ENCODE peak calls at places on chromosomes 5 and 9, in ten cellular contexts. J is OCI-LY7, X is A549, B is small intestine, F is neuronal stem cell, Z is tibial nerve, P is adrenal gland, T is GM23248, W is aorta, D is uterus. A is an unnamed sample. For H3K4me1, the result is how much of the 10 kb centered on the place peaks cover.

GRCh38 chr9:73720601-73721000 is 568.9 kb downstream of the ANXA1 start:
- DNase-seq in J (no peak), X (no peak), B (no peak), F (no peak), Z (no peak), P (no peak), T (no peak), W (no peak), D (no peak), A (no peak)

GRCh38 chr5:175484322-175484721 is 6.0 kb downstream of the SFXN1 start:
- DNase-seq in J (no peak), X (no peak), B (no peak), F (no peak), Z (no peak), P (no peak), T (no peak), W (no peak), D (no peak), A (no peak)

GRCh38 chr9:115127191-115127817 is 9.3 kb upstream of the TNC start:
- DNase-seq in J (no peak), X (no peak), B (no peak), F (no peak), Z (no peak), P (no peak), T (no peak), W (no peak), D (no peak), A (no peak)

GRCh38 chr9:121692606-121693505 is 41.4 kb downstream of the DAB2IP start:
- DNase-seq in J (no peak), X (peak), B (no peak), F (peak), Z (no peak), P (peak), T (peak), W (peak), D (no peak), A (no peak)

GRCh38 chr9:90593646-90594045 is 49.0 kb downstream of the DIRAS2 start:
- DNase-seq in J (no peak), X (no peak), B (no peak), F (no peak), Z (no peak), P (no peak), T (no peak), W (no peak), D (no peak), A (no peak)

GRCh38 chr9:107481035-107481434 is 8.5 kb downstream of the KLF4 start:
- DNase-seq in J (no peak), X (peak), B (peak), F (no peak), Z (no peak), P (no peak), T (peak), W (no peak), D (no peak), A (no peak)

GRCh38 chr5:179829732-179830435 is 9.2 kb downstream of the SQSTM1 start:
- DNase-seq in J (no peak), X (no peak), B (no peak), F (no peak), Z (no peak), P (no peak), T (no peak), W (no peak), D (no peak), A (no peak)

GRCh38 chr5:11869203-11869602 is 35.0 kb downstream of the CTNND2 start:
- DNase-seq in J (no peak), X (no peak), B (no peak), F (no peak), Z (no peak), P (no peak), T (no peak), W (no peak), D (no peak), A (no peak)

GRCh38 chr5:150264667-150265603 is 24.6 kb downstream of the CAMK2A start:
- DNase-seq in J (no peak), X (no peak), B (no peak), F (no peak), Z (no peak), P (no peak), T (no peak), W (peak), D (no peak), A (no peak)

GRCh38 chr9:120932086-120932818 is 5.7 kb upstream of the TRAF1 start:
- DNase-seq in J (peak), X (no peak), B (no peak), F (no peak), Z (no peak), P (no peak), T (no peak), W (no peak), D (no peak), A (no peak)

GRCh38 chr9:135526730-135527571 is 5.7 kb downstream of the LCN1 start:
- DNase-seq in J (no peak), X (peak), B (no peak), F (no peak), Z (no peak), P (no peak), T (no peak), W (no peak), D (no peak), A (no peak)

GRCh38 chr9:122099271-122099869 is 6.3 kb upstream of the TTLL11 start:
- DNase-seq in J (peak), X (peak), B (peak), F (peak), Z (peak), P (peak), T (peak), W (peak), D (peak), A (peak)

GRCh38 chr9:93674580-93675335 is 98.4 kb downstream of the PHF2 start:
- DNase-seq in J (no peak), X (no peak), B (no peak), F (no peak), Z (no peak), P (no peak), T (no peak), W (peak), D (peak), A (no peak)

GRCh38 chr9:93672622-93673270 is 96.4 kb downstream of the PHF2 start:
- DNase-seq in J (no peak), X (no peak), B (no peak), F (no peak), Z (no peak), P (no peak), T (no peak), W (no peak), D (peak), A (no peak)

GRCh38 chr9:93675336-93676150 is 99.2 kb downstream of the PHF2 start:
- DNase-seq in J (no peak), X (no peak), B (no peak), F (no peak), Z (no peak), P (no peak), T (no peak), W (peak), D (peak), A (no peak)

GRCh38 chr9:93673271-93673843 is 97.0 kb downstream of the PHF2 start:
- DNase-seq in J (no peak), X (no peak), B (no peak), F (no peak), Z (no peak), P (no peak), T (peak), W (peak), D (peak), A (no peak)

GRCh38 chr9:93673844-93674334 is 97.5 kb downstream of the PHF2 start:
- DNase-seq in J (no peak), X (no peak), B (no peak), F (no peak), Z (no peak), P (no peak), T (no peak), W (peak), D (peak), A (no peak)
- H3K4me3 ChIP-seq in J (no peak), X (no peak), B (no peak), F (no peak), Z (no peak), P (no peak), T (no peak), W (no peak), D (no peak), A (no peak)

DNA sequence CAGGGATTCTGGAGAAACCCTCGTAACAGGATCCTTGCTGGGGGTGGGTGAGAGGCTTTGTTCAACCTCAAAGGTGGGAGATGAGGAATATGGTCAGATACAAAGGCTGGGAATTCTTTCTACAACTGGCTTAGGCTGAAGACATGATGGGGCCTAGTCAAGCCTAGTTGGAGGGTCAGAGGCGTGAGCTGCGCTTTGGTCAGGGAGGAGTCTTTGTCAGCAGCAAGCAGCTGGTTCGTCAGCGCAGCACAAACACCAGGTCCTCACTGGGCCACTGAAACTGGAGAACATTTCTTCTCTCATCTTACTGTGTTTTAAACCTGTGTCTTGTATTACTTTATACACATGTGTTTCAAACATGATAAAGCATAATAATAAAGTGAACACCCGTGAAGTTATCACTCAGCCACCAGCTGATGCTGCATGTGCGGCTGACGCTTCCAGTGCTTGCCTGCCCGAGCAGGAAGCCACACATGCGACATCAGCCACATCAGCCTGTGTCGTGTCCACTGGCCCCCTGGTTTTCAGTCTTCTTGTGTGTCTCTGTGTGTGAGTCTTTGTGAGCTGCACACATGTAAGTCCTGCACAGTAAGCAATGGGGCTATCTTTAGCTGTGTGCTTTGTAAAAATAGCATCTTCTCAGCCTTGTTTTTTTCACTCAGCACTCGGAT is 81.5 kb downstream of the WNK2 start:
- DNase-seq in J (peak), X (no peak), B (no peak), F (no peak), Z (no peak), P (no peak), T (no peak), W (no peak), D (no peak), A (no peak)
- H3K4me1 ChIP-seq in J (half or more), X (under half), B (under half), F (under half), Z (under half), P (under half), T (under half), W (under half), D (under half), A (under half)

DNA sequence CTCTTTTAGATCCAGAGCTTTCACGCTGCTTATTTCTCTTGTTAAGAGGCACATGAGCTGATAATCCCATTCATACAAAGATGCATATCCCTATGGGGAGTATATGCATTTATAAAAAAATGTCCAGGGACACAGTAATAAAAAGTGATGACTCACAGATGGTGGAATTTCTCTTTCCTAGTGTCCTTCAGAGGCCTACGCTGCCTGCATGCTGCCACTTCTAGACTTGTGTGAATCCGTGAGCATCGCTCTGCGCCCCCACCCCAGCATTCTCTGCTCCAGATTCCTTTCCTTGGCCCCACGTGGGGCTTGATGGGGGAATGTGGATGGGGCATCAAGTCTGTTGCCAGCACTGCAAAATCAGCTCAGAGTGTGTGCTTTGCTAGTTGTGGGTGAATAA is 22.6 kb upstream of the RASGRF2 start:
- DNase-seq in J (no peak), X (peak), B (no peak), F (no peak), Z (no peak), P (no peak), T (peak), W (no peak), D (no peak), A (no peak)
- H3K27ac ChIP-seq in J (no peak), X (no peak), B (no peak), F (no peak), Z (no peak), P (no peak), T (no peak), W (no peak), D (no peak), A (no peak)

DNA sequence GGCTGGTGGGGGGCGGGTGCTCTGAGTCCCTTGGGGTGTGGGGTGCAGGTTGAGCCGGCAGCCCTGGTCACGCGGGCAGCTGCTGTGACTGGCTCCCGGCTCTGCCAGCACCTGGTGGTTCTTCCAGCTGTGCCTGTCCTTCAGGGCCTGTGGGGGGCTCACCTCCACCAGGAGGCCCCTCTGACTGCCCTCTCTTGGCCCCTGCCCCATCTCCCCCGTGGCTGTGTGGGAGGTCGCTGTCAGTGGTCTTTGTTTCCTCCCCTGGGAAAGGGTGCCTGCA is 3.3 kb downstream of the RXRA start:
- DNase-seq in J (no peak), X (no peak), B (no peak), F (no peak), Z (no peak), P (no peak), T (peak), W (no peak), D (no peak), A (no peak)
- H3K4me3 ChIP-seq in J (no peak), X (no peak), B (peak), F (no peak), Z (peak), P (peak), T (peak), W (no peak), D (peak), A (no peak)

GRCh38 chr9:124764774-124765438 is 6.2 kb downstream of the NR6A1 start:
- DNase-seq in J (peak), X (peak), B (peak), F (no peak), Z (no peak), P (no peak), T (peak), W (no peak), D (no peak), A (peak)

GRCh38 chr9:124767830-124768229 is 3.3 kb downstream of the NR6A1 start:
- DNase-seq in J (no peak), X (no peak), B (peak), F (no peak), Z (no peak), P (no peak), T (no peak), W (no peak), D (no peak), A (no peak)

GRCh38 chr9:124766326-124766725 is 4.8 kb downstream of the NR6A1 start:
- DNase-seq in J (no peak), X (no peak), B (no peak), F (no peak), Z (no peak), P (no peak), T (no peak), W (no peak), D (no peak), A (no peak)

GRCh38 chr9:124766815-124767554 is 4.1 kb downstream of the NR6A1 start:
- DNase-seq in J (peak), X (no peak), B (no peak), F (no peak), Z (no peak), P (no peak), T (no peak), W (no peak), D (no peak), A (no peak)

DNA sequence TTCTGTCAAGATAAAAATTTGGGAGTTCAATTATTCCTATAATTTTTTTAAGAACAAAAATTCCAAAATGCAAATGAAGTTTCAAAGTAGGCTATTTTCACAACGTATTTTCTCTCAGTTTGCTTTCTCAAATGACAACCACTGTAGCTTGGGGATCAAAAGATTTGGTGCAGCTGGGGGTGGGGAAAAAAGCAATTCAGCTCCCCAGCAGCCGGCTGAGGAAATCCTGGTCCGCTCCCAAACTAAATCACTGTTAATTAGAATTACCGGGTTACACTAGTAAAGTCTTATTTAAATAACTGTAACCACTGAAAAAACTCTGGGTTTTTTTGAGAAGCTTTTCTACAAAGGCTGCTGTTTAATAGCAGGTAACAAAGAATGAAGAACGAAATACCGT is 5.7 kb downstream of the NR6A1 start:
- DNase-seq in J (no peak), X (no peak), B (no peak), F (no peak), Z (no peak), P (no peak), T (no peak), W (no peak), D (no peak), A (no peak)
- H3K4me1 ChIP-seq in J (half or more), X (under half), B (under half), F (under half), Z (under half), P (under half), T (under half), W (under half), D (under half), A (under half)

GRCh38 chr5:60522299-60522915 is 177.6 kb downstream of the DEPDC1B start:
- DNase-seq in J (peak), X (no peak), B (no peak), F (no peak), Z (no peak), P (no peak), T (no peak), W (no peak), D (no peak), A (no peak)
- H3K27ac ChIP-seq in J (peak), X (no peak), B (no peak), F (no peak), Z (no peak), P (no peak), T (no peak), W (no peak), D (no peak), A (no peak)

A was measured in CD4-positive, CD25-positive, alpha-beta regulatory T cell.